ENCODE peak calls at places on chromosomes 2 and 18, in six cellular contexts. S, D, C, P, T and N are unnamed samples.

GRCh38 chr18:79123948-79124347 is 54.8 kb downstream of the ATP9B start:
- DNase-seq in S (peak), D (no peak), C (no peak), P (no peak), T (no peak), N (peak)

GRCh38 chr2:184646593-184646992 is 48.3 kb downstream of the ZNF804A start:
- DNase-seq in S (no peak), D (no peak), C (no peak), P (no peak), T (no peak), N (no peak)

GRCh38 chr2:49714433-49714832 is 560.1 kb upstream of the FSHR start:
- DNase-seq in S (no peak), D (no peak), C (no peak), P (no peak), T (no peak), N (no peak)

GRCh38 chr2:66212749-66213148 is 222.2 kb upstream of the MEIS1 start:
- DNase-seq in S (no peak), D (no peak), C (no peak), P (no peak), T (no peak), N (no peak)

GRCh38 chr2:114261366-114261765 is 181.1 kb upstream of the DPP10 start:
- DNase-seq in S (no peak), D (no peak), C (no peak), P (no peak), T (no peak), N (no peak)

GRCh38 chr2:71952572-71953188 is 195.0 kb downstream of the CYP26B1 start:
- DNase-seq in S (peak), D (no peak), C (no peak), P (no peak), T (no peak), N (no peak)

GRCh38 chr2:28378679-28379392 is 13.8 kb upstream of the FOSL2 start:
- DNase-seq in S (no peak), D (no peak), C (no peak), P (no peak), T (no peak), N (no peak)

GRCh38 chr2:113791697-113792590 is 35.5 kb upstream of the SLC35F5 start:
- DNase-seq in S (peak), D (no peak), C (peak), P (no peak), T (no peak), N (peak)

GRCh38 chr18:22971038-22971437 is 37.9 kb downstream of the RBBP8 start:
- DNase-seq in S (no peak), D (no peak), C (no peak), P (no peak), T (no peak), N (peak)

GRCh38 chr2:122596541-122596940 is 841.1 kb downstream of the TSN start:
- DNase-seq in S (no peak), D (no peak), C (no peak), P (no peak), T (no peak), N (no peak)

GRCh38 chr2:122999258-122999657 is 1025.8 kb upstream of the CNTNAP5 start:
- DNase-seq in S (no peak), D (no peak), C (no peak), P (no peak), T (no peak), N (no peak)

GRCh38 chr2:2320486-2321249 is 10.4 kb downstream of the MYT1L start:
- DNase-seq in S (no peak), D (no peak), C (no peak), P (no peak), T (peak), N (no peak)

GRCh38 chr2:225013432-225014048 is 28.7 kb downstream of the DOCK10 start:
- DNase-seq in S (no peak), D (no peak), C (no peak), P (no peak), T (no peak), N (no peak)

GRCh38 chr2:3490191-3491158 is 28.9 kb downstream of the ADI1 start:
- DNase-seq in S (no peak), D (no peak), C (no peak), P (no peak), T (peak), N (no peak)

GRCh38 chr2:227052879-227053278 is 111.1 kb downstream of the COL4A4 start:
- DNase-seq in S (peak), D (no peak), C (no peak), P (no peak), T (no peak), N (no peak)

GRCh38 chr2:19653336-19653908 is 248.4 kb downstream of the TTC32 start:
- DNase-seq in S (no peak), D (no peak), C (no peak), P (no peak), T (no peak), N (no peak)

GRCh38 chr2:193103064-193103463 is 908.3 kb upstream of the TMEFF2 start:
- DNase-seq in S (peak), D (no peak), C (no peak), P (no peak), T (no peak), N (peak)

GRCh38 chr2:221492606-221493005 is 79.5 kb downstream of the EPHA4 start:
- DNase-seq in S (no peak), D (no peak), C (no peak), P (no peak), T (no peak), N (peak)

GRCh38 chr2:22855761-22856184 is 529.2 kb upstream of the KLHL29 start:
- DNase-seq in S (no peak), D (no peak), C (no peak), P (no peak), T (peak), N (no peak)

DNA sequence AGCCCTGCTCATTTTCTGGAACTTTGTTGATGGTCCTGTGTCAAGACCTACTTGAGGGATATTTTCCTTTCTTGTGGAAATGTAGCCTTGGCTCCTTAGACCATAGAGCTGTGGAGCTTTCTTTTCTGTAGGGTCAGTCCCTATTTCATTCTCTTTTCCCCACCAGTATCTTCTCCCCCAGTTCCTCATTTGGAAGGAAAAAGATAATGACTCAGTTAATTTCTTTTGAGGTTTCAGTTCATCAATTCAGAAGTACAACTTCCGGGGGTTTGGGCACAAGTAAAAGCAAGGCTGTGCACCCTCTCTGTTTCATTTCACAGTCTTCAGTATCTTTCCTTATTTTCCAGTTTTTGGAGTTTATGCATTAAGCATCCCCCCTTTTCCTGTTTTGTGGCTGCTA is 70.7 kb downstream of the CDC42EP3 start:
- DNase-seq in S (no peak), D (no peak), C (no peak), P (no peak), T (no peak), N (no peak)
- H3K9ac ChIP-seq in S (no peak), D (no peak), C (no peak), P (no peak), T (no peak), N (no peak)

GRCh38 chr2:215794829-215795546 is 218.4 kb downstream of the MREG start:
- DNase-seq in S (no peak), D (no peak), C (no peak), P (peak), T (no peak), N (no peak)
- TF ChIP-seq EZH2phosphoT487 in S (no peak), D (no peak), C (no peak), P (no peak), T (no peak), N (no peak)

GRCh38 chr2:134118279-134119116 is 135.4 kb upstream of the MGAT5 start:
- DNase-seq in S (peak), D (peak), C (peak), P (peak), T (peak), N (peak)
- H3K4me3 ChIP-seq in S (peak), D (peak), C (peak), P (no peak), T (no peak), N (no peak)

DNA sequence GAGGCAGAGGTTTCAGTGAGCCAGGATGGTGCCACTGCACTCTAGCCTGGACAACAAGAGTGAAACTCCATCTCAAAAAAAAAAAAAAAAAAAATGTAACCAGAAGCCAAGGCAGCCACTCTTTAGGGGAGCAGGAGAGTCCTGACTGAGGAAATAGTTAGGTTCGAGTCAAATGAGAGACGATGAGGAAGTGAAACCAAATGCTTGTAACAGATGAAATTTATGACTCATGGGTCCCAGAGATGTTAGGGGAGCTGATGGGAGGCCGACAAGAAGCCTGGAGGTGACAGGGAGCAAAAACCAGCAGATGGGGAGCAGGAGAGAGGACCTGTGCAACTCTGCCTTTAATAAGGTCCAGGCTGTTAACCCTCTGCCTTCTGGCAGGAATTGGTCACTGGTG is 756.1 kb upstream of the DDX18 start:
- DNase-seq in S (no peak), D (no peak), C (peak), P (no peak), T (no peak), N (no peak)
- H3K9ac ChIP-seq in S (no peak), D (no peak), C (no peak), P (no peak), T (no peak), N (no peak)